ENCODE peak calls at places on chromosome 14, in ten cellular contexts. N, Z, Y, S, R, X, A, I, L and T are unnamed samples.

GRCh38 chr14:63551338-63551737 is 8.2 kb upstream of the PPP2R5E start:
- DNase-seq in A (peak; percentile 36), X (no peak), I (no peak), Y (no peak), Z (no peak), N (no peak), L (no peak), R (no peak), S (no peak), T (no peak)

GRCh38 chr14:26377150-26377549 is 220.7 kb downstream of the NOVA1 start:
- DNase-seq in Z (peak; percentile 15), Y (no peak), I (no peak), L (no peak), R (no peak), S (no peak), X (no peak), A (no peak), N (no peak), T (no peak)

GRCh38 chr14:103110681-103111296 is 12.5 kb upstream of the TNFAIP2 start:
- DNase-seq in Y (no peak), A (no peak), L (no peak), Z (no peak), X (no peak), I (no peak), R (no peak), N (no peak), S (peak; percentile 57), T (peak; percentile 93)

GRCh38 chr14:20412422-20412821 is 879 bp downstream of the TEP1 start:
- DNase-seq in L (peak; percentile 38), R (no peak), Y (no peak), A (peak; percentile 15), S (no peak), Z (no peak), N (no peak), I (no peak), X (no peak), T (no peak)

GRCh38 chr14:94946244-94946643 is 176.3 kb upstream of the GSC start:
- DNase-seq in N (no peak), X (no peak), Y (no peak), Z (no peak), S (no peak), L (no peak), I (no peak), R (no peak), A (no peak), T (no peak)

GRCh38 chr14:50173891-50174290 is 57.5 kb downstream of the SOS2 start:
- DNase-seq in S (no peak), A (no peak), L (no peak), N (no peak), R (no peak), I (no peak), X (no peak), Y (no peak), Z (no peak), T (no peak)

GRCh38 chr14:92382677-92383076 is 59.7 kb downstream of the SLC24A4 start:
- DNase-seq in S (peak; percentile 44), X (no peak), A (peak; percentile 4), N (peak; percentile 40), R (no peak), Z (no peak), Y (no peak), L (peak; percentile 4), I (peak; percentile 29), T (peak; percentile 19)

GRCh38 chr14:61452452-61452851 is 131.1 kb downstream of the PRKCH start:
- DNase-seq in I (no peak), A (no peak), Y (no peak), R (no peak), Z (no peak), L (no peak), N (no peak), S (no peak), X (no peak), T (no peak)

GRCh38 chr14:53539489-53540126 is 386.5 kb upstream of the DDHD1 start:
- DNase-seq in X (peak; percentile 78), Z (peak; percentile 60), L (peak; percentile 92), Y (peak; percentile 68), N (peak; percentile 86), A (peak; percentile 87), S (peak; percentile 54), I (peak; percentile 92), R (peak; percentile 88), T (peak; percentile 74)

GRCh38 chr14:56759633-56760032 is 50.6 kb downstream of the OTX2 start:
- DNase-seq in Z (no peak), L (no peak), N (no peak), S (no peak), Y (no peak), R (no peak), I (no peak), X (no peak), A (no peak), T (no peak)

GRCh38 chr14:83300454-83301064 is 1766.9 kb upstream of the SEL1L start:
- DNase-seq in S (peak; percentile 3), X (no peak), Z (no peak), R (no peak), Y (no peak), I (peak; percentile 25), A (peak; percentile 60), L (peak; percentile 62), N (peak; percentile 19), T (no peak)

GRCh38 chr14:68670344-68670725 is 122.5 kb downstream of the ZFP36L1 start:
- DNase-seq in L (peak; percentile 68), I (no peak), A (no peak), S (no peak), R (no peak), Z (no peak), N (no peak), X (no peak), Y (no peak), T (no peak)

GRCh38 chr14:49461529-49462401 is 124.4 kb downstream of the RPS29 start:
- DNase-seq in S (peak; percentile 27), L (peak; percentile 83), Y (no peak), Z (peak; percentile 39), R (no peak), A (peak; percentile 89), I (peak; percentile 68), X (peak; percentile 37), N (peak; percentile 82), T (peak; percentile 43)